ENCODE peak calls at places on chromosomes 12 and 14, in four cellular contexts. W is glutamatergic neuron, M is foreskin fibroblast, O is DND-41. I is an unnamed sample.

GRCh38 chr12:111312708-111313107 is 56.2 kb downstream of the PHETA1 start:
- DNase-seq in M (no peak), W (no peak), O (no peak), I (no peak)

GRCh38 chr12:99059824-99060526 is 414.9 kb downstream of the APAF1 start:
- DNase-seq in O (no peak), W (no peak), M (no peak), I (peak)

GRCh38 chr14:101849125-101849524 is 87.6 kb downstream of the PPP2R5C start:
- DNase-seq in W (no peak), M (no peak), O (no peak), I (no peak)

GRCh38 chr14:75514673-75515630 is 7.3 kb upstream of the BATF start:
- DNase-seq in M (peak), W (no peak), O (no peak), I (no peak)

GRCh38 chr14:102811971-102812370 is 34.7 kb downstream of the TRAF3 start:
- DNase-seq in W (no peak), M (no peak), O (no peak), I (no peak)

GRCh38 chr12:6644903-6645302 is 2.3 kb downstream of the ACRBP start:
- DNase-seq in W (no peak), M (no peak), O (no peak), I (no peak)

GRCh38 chr12:85697003-85697402 is 139.2 kb downstream of the RASSF9 start:
- DNase-seq in O (no peak), M (no peak), W (no peak), I (no peak)

GRCh38 chr12:71587012-71587411 is 76.6 kb downstream of the ZFC3H1 start:
- DNase-seq in M (no peak), O (no peak), W (no peak), I (no peak)

GRCh38 chr12:7581609-7582008 is 78.0 kb upstream of the CD163 start:
- DNase-seq in M (no peak), O (no peak), W (no peak), I (no peak)

GRCh38 chr14:81245771-81246170 is 25.0 kb upstream of the GTF2A1 start:
- DNase-seq in O (peak), M (peak), W (no peak), I (no peak)

GRCh38 chr14:23643533-23644194 is 7.5 kb downstream of the DHRS2 start:
- DNase-seq in M (no peak), O (no peak), W (no peak), I (no peak)

GRCh38 chr12:91143241-91143640 is 31.9 kb upstream of the LUM start:
- DNase-seq in O (no peak), W (no peak), M (no peak), I (no peak)

GRCh38 chr14:100890451-100890850 is 13.1 kb downstream of the RTL1 start:
- DNase-seq in M (no peak), O (no peak), W (peak), I (no peak)

GRCh38 chr12:19299765-19300164 is 139.5 kb upstream of the AEBP2 start:
- DNase-seq in W (no peak), O (no peak), M (peak), I (no peak)

GRCh38 chr14:95256011-95256775 is 63.5 kb downstream of the CLMN start:
- DNase-seq in W (no peak), M (no peak), O (no peak), I (no peak)

GRCh38 chr12:123165537-123165936 is 14.6 kb upstream of the PITPNM2 start:
- DNase-seq in M (no peak), W (no peak), O (no peak), I (no peak)

GRCh38 chr12:2402180-2402579 is 349.4 kb downstream of the CACNA1C start:
- DNase-seq in M (peak), O (no peak), W (no peak), I (no peak)

GRCh38 chr12:56520025-56520810 is 1.4 kb upstream of the RBMS2 start:
- DNase-seq in O (no peak), M (peak), W (no peak), I (no peak)

GRCh38 chr14:70660967-70661871 is 19.5 kb downstream of the TTC9 start:
- DNase-seq in W (no peak), M (no peak), O (peak), I (no peak)

GRCh38 chr12:46371718-46372130 is 849 bp downstream of the SLC38A2 start:
- DNase-seq in W (no peak), O (peak), M (peak), I (no peak)

GRCh38 chr14:99395904-99396530 is 84.6 kb downstream of the SETD3 start:
- DNase-seq in O (no peak), M (no peak), W (no peak), I (no peak)

GRCh38 chr12:98896938-98897337 is 251.8 kb downstream of the APAF1 start:
- DNase-seq in W (no peak), M (no peak), O (peak), I (peak)

GRCh38 chr14:21054123-21054767 is 3.4 kb upstream of the RNASE8 start:
- DNase-seq in W (no peak), O (no peak), M (no peak), I (no peak)

GRCh38 chr14:104101086-104101621 is 15.7 kb downstream of the ASPG start:
- DNase-seq in W (peak), O (no peak), M (no peak), I (no peak)

GRCh38 chr12:50057896-50058670 is 687 bp downstream of the ASIC1 start:
- DNase-seq in W (no peak), O (no peak), M (no peak), I (no peak)

DNA sequence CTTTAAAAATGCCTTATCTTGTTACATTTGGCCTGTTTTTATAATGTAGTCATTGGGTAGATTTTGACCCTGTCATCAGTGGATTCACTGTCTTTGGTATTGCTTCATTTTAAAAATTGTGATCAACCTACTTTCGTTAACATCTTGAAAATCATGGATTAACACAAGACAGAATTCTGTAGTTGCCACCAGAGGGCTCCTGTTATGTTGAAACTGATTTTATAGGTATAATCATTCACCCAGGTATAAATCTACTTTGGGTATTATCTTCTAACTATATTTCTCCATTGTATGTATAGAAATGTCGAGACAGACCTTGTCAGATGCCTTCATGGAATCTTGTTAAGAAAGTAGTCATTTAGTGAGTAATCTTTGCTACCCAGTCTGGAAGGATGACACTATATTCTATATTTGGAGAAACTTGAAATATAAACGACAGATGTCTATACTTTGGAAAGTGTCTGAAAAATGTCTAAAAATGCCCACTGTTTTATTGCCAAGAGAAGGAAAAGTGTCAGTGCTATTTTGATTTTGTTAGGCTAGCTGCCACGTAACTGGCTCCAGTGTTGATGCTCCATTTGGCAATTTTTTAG is 129.4 kb downstream of the PELI2 start:
- DNase-seq in W (no peak), M (peak), O (no peak), I (no peak)
- TF ChIP-seq CTCF in W (no peak), M (peak), O (peak), I (peak)

DNA sequence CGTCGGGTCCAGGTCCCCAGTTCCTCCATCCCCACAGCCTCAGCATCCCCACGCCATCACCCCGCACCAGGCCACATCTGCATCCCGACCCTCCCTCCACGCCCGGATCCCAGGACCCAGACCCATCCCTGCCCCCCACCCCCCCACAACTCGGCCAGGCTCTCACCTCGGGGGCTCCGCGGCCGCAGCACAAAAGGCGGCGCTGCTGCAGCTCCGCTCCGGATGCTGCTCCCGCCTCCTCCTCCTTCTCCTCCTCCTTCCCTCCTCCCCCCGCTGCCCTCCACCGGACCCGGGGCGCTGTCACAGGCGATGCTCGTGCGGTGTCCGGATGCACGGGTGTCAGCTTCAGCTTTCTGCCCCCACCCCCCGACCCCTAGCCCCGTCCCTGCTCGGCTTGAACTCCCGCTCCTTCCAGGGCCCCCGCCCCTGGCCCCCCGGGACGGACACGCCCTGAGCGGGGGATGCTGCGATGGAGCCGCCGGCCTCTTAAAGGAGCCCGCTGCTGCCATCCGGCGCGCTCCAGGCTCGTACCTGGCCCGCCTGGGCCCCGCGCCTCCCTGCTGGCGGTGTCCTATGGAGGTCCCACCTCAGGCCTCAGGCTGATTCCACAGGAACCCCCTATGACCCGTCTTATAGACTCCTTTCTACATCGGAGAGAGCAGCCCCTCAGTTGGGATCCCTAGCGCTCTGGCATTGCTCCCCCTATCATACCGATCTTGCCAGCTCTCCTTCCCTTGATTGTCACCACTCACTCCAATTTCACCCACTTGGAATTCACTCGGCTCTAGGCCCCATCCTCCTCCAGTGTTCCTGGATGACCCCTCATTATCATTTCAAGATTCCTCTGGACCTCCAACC is at the start of gene MAP3K12:
- DNase-seq in W (peak), O (peak), M (peak), I (peak)
- TF ChIP-seq CTCF in W (no peak), O (peak), M (no peak), I (no peak)

GRCh38 chr14:50109342-50109741 is 7.0 kb downstream of the VCPKMT start:
- DNase-seq in O (no peak), W (peak), M (peak), I (peak)
- TF ChIP-seq CTCF in O (no peak), W (peak), M (peak), I (peak)

GRCh38 chr12:31958601-31959000 is 614 bp upstream of the RESF1 start:
- DNase-seq in O (no peak), W (no peak), M (no peak), I (no peak)

GRCh38 chr12:31959701-31960391 is 631 bp downstream of the RESF1 start:
- DNase-seq in O (peak), W (peak), M (peak), I (peak)

GRCh38 chr12:31961137-31961536 is 1.9 kb downstream of the RESF1 start:
- DNase-seq in O (peak), W (no peak), M (no peak), I (no peak)

GRCh38 chr12:31962076-31962475 is 2.9 kb downstream of the RESF1 start:
- DNase-seq in O (no peak), M (no peak), W (no peak), I (no peak)

GRCh38 chr12:31959051-31959700 is at the start of gene RESF1:
- DNase-seq in M (peak), W (peak), O (peak), I (peak)
- TF ChIP-seq CTCF in M (no peak), W (no peak), O (no peak), I (no peak)

DNA sequence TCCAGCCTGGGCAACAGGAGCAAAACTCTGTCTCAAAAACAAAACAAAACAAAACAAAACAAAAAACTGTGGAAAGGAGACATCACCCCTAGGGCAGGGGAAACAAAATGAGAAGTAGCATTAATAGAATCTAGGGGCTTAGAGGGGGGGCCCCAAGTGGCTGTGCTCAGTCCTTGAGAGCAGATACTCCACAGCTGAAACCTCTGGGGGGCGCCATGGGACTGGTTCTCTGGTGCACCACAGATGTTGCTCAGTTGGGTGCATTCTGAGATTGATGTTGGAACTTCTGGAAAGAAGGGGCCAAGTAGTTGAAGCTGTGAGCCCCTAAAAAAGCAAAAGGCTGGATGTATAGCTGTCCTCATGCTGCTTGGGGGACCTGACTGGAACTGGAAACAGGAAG is 11.8 kb upstream of the SYNE2 start:
- DNase-seq in M (no peak), W (no peak), O (peak), I (no peak)
- TF ChIP-seq CTCF in M (no peak), W (no peak), O (peak), I (no peak)

DNA sequence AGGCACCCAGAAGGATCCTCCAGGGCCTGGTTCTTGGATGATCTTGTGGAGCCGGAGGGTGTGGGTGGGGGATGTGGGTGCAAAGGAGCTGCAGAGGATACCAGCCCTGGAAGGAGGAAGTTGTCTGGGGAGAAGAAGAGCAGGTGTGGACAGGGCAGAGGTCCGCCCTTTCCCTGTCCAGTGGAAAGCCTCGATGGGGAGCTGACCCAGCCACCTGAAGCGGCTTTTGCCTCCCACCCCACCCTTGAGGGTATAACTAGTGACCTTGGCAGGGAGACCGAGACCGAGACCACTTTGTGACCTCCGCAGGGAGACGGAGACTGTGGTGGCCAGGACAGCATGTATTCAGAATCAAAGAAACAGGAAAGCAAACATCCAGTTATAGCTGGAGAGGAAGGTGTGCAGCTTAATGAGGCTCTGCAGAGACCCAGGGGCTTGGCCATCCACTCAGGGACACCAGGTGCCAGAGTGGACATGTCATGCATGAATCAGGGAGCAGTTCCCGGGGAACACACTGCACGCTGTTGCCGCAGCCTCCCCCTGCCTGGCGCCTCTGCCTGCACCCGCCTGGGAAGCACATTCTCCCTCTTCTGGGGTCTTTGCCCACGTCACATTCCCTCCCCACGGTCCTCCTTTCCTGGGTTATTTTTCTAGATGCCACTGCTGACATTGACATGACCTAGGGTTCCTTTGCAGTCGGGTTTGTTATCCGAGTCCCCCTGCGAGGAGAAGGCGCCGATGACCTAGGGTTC is 87.7 kb downstream of the ADGRD1 start:
- DNase-seq in M (no peak), O (no peak), W (no peak), I (no peak)
- TF ChIP-seq CTCF in M (no peak), O (no peak), W (no peak), I (no peak)

GRCh38 chr12:53221203-53222076 is 10.6 kb downstream of the RARG start:
- DNase-seq in M (peak), O (peak), W (peak), I (peak)
- TF ChIP-seq CTCF in M (no peak), O (peak), W (no peak), I (peak)

DNA sequence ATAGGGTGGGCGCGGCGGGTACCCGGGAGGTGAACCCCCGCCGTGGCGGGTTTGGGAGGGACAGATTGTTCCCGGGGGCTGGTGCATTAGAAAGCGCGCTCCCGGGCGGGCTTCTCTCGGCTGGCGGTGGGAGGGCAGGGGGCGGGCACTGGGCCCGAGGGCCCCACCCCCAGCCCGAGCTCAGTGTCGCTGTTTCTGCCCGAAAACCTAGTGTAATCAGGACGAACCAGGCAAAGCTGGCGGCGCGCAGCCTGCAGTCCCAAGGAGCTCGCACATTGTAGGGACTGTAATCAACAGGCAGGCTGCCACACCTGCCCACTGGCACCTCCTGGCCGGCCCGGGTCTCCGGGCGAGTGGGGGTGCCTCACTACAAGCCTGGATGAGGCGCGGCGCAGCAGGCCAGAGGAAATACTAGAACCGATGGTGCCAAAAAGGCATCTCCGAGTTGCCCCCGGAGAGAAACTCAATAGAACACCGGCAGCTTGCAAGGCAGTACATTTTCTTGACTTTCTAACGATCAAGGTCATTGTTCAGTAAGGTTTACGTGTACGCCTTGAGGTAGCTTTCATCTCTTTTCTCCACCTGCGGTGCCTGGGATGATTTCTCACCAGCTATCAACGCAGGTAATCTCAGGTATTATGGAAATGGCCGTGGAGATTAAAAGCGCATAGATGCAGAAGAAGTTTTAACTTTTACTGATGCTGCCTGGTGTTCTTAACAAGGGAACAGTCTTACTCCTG is 845 bp upstream of the SPTB start:
- DNase-seq in O (peak), M (peak), W (peak), I (peak)
- TF ChIP-seq CTCF in O (peak), M (no peak), W (no peak), I (no peak)

GRCh38 chr14:105492966-105493871 is 2.2 kb downstream of the TEDC1 start:
- DNase-seq in O (no peak), M (no peak), W (peak), I (no peak)
- TF ChIP-seq CTCF in O (peak), M (no peak), W (no peak), I (no peak)

GRCh38 chr14:91748049-91748448 is 16.2 kb upstream of the CATSPERB start:
- DNase-seq in M (no peak), O (no peak), W (no peak), I (no peak)

GRCh38 chr14:91742956-91743653 is 11.2 kb upstream of the CATSPERB start:
- DNase-seq in O (no peak), M (peak), W (no peak), I (no peak)

GRCh38 chr14:91745329-91745728 is 13.4 kb upstream of the CATSPERB start:
- DNase-seq in M (peak), W (no peak), O (no peak), I (no peak)

GRCh38 chr14:91749857-91750256 is 18.0 kb upstream of the CATSPERB start:
- DNase-seq in M (peak), O (no peak), W (no peak), I (no peak)

GRCh38 chr14:91744068-91744480 is 12.2 kb upstream of the CATSPERB start:
- DNase-seq in O (no peak), M (peak), W (no peak), I (no peak)
- TF ChIP-seq CTCF in O (peak), M (no peak), W (no peak), I (no peak)

I was measured in neural crest cell.